ENCODE peak calls at places on chromosomes 6 and 20, in eight cellular contexts. O is AG09309, P is cardiac fibroblast, W is body of pancreas, I is mammary epithelial cell, S is SK-N-SH, C is thyroid gland, Q is WTC11. V is an unnamed sample.
A peak's percentile ranks its signal among the peaks of the same experiment; 100 is the strongest.

GRCh38 chr20:53959849-53960585 is 110.4 kb downstream of the BCAS1 start:
- DNase-seq in O (no peak), P (peak; percentile 48), W (no peak), I (no peak), S (no peak), C (no peak), Q (no peak), V (no peak)

GRCh38 chr6:140441256-140441655 is 1066.8 kb upstream of the CITED2 start:
- DNase-seq in O (no peak), P (peak; percentile 71), W (peak; percentile 43), I (peak; percentile 28), S (peak; percentile 11), C (peak; percentile 76), Q (peak; percentile 49), V (peak; percentile 49)

GRCh38 chr6:159466934-159467333 is 226.1 kb downstream of the SOD2 start:
- DNase-seq in O (no peak), P (no peak), W (no peak), I (no peak), S (no peak), C (no peak), Q (no peak), V (no peak)

GRCh38 chr20:35329435-35330139 is 37.4 kb upstream of the FAM83C start:
- DNase-seq in O (no peak), P (no peak), W (peak; percentile 17), I (peak; percentile 31), S (peak; percentile 34), C (peak; percentile 29), Q (peak; percentile 82), V (peak; percentile 37)

GRCh38 chr6:20173833-20174796 is 38.2 kb downstream of the MBOAT1 start:
- DNase-seq in O (no peak), P (no peak), W (no peak), I (peak; percentile 10), S (no peak), C (no peak), Q (no peak), V (no peak)

GRCh38 chr6:4920914-4921410 is 82.9 kb downstream of the RPP40 start:
- DNase-seq in O (no peak), P (no peak), W (no peak), I (no peak), S (no peak), C (no peak), Q (no peak), V (no peak)

GRCh38 chr6:16903470-16903869 is 142.2 kb upstream of the ATXN1 start:
- DNase-seq in O (no peak), P (peak; percentile 61), W (no peak), I (no peak), S (no peak), C (no peak), Q (no peak), V (no peak)

GRCh38 chr6:106688177-106688951 is 59.0 kb downstream of the QRSL1 start:
- DNase-seq in O (no peak), P (no peak), W (peak; percentile 45), I (no peak), S (no peak), C (no peak), Q (no peak), V (no peak)

GRCh38 chr6:141398954-141399353 is 733.8 kb upstream of the GJE1 start:
- DNase-seq in O (peak; percentile 13), P (no peak), W (no peak), I (no peak), S (no peak), C (no peak), Q (no peak), V (no peak)

GRCh38 chr6:18235524-18235923 is 28.8 kb downstream of the DEK start:
- DNase-seq in O (no peak), P (no peak), W (no peak), I (no peak), S (no peak), C (no peak), Q (no peak), V (no peak)

GRCh38 chr6:80674669-80675068 is 568.2 kb downstream of the BCKDHB start:
- DNase-seq in O (no peak), P (no peak), W (no peak), I (no peak), S (no peak), C (no peak), Q (no peak), V (no peak)

GRCh38 chr6:15915508-15916178 is 213.2 kb upstream of the MYLIP start:
- DNase-seq in O (no peak), P (no peak), W (no peak), I (no peak), S (peak; percentile 52), C (no peak), Q (no peak), V (no peak)

GRCh38 chr6:491233-491632 is 99.7 kb downstream of the IRF4 start:
- DNase-seq in O (no peak), P (no peak), W (no peak), I (no peak), S (no peak), C (no peak), Q (no peak), V (no peak)

GRCh38 chr6:90314516-90314915 is 17.9 kb upstream of the BACH2 start:
- DNase-seq in O (no peak), P (no peak), W (no peak), I (no peak), S (no peak), C (no peak), Q (no peak), V (no peak)

GRCh38 chr20:420721-421574 is 12.8 kb downstream of the RBCK1 start:
- DNase-seq in O (no peak), P (no peak), W (no peak), I (no peak), S (peak; percentile 80), C (no peak), Q (peak; percentile 74), V (no peak)

GRCh38 chr6:35397806-35398418 is 54.2 kb upstream of the FANCE start:
- DNase-seq in O (no peak), P (no peak), W (no peak), I (no peak), S (no peak), C (no peak), Q (no peak), V (no peak)

GRCh38 chr6:49416195-49416594 is 46.9 kb downstream of the MMUT start:
- DNase-seq in O (no peak), P (no peak), W (no peak), I (no peak), S (no peak), C (no peak), Q (no peak), V (no peak)

GRCh38 chr20:46220808-46221207 is 87.5 kb downstream of the CDH22 start:
- DNase-seq in O (no peak), P (no peak), W (peak; percentile 39), I (no peak), S (peak; percentile 89), C (peak; percentile 51), Q (peak; percentile 50), V (peak; percentile 22)

DNA sequence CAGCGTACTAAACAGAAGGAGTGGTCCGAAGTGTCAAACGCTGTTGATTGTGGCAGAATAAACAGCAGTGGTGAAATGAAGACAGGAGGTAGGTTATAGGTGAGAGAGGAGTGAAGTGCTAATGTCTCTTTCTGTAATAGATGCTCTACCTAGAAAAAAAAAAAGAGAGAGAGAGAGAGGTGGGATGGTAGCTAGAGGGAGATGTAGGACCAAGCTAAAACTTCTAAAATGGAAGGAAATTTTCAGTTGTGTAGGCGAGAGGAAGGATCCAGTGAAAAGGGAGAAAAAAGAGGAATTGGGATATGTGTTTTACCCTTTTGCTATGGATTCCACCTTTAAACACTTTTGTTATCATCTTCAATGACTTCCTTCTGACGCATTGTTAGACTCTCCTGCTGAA is 126.5 kb upstream of the BMP2 start:
- DNase-seq in O (no peak), P (no peak), W (no peak), I (no peak), S (no peak), C (no peak), Q (no peak), V (no peak)
- TF ChIP-seq CTCF in O (no peak), P (no peak), W (no peak), I (peak; percentile 22), S (no peak), C (no peak), Q (no peak), V (no peak)

DNA sequence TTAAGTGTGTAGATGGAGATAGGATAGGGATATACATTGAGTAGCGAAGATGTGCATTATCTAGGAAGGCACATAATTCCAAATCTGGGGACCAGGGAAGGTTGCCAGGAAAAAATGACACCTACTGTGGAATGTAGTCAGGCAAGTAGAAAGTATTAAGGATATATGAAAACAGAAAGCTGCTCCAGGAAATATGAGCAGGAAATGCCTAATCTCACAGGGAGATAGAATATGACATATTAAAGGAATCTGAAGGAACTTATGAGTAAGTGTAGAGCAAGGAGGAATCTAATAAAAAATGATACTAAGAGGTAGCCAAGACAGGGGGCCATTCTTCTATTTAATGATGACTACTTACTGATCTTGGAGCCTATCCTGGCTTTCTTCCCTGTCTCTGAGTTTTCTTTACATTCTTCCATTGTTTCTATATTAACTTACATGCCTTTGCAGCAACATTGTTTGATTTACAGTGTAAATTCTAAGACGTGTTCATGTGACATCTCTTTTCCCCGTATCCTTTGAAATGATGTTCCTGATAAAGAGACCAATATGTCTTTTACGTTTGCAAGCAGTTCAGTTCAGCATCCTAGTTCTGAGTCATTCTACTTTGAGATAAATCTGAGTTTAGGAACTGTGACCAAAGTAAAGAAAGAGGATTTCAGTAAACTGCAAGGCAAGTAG is 58.5 kb downstream of the TINAG start:
- DNase-seq in O (no peak), P (peak; percentile 45), W (no peak), I (peak; percentile 24), S (no peak), C (no peak), Q (no peak), V (no peak)
- TF ChIP-seq CTCF in O (no peak), P (no peak), W (no peak), I (no peak), S (no peak), C (no peak), Q (no peak), V (no peak)

GRCh38 chr6:10513544-10513943 is 7.6 kb upstream of the GCNT2 start:
- DNase-seq in O (no peak), P (no peak), W (peak; percentile 70), I (no peak), S (no peak), C (no peak), Q (no peak), V (no peak)

GRCh38 chr6:10520468-10520867 is 683 bp upstream of the GCNT2 start:
- DNase-seq in O (no peak), P (peak; percentile 5), W (no peak), I (no peak), S (no peak), C (no peak), Q (no peak), V (no peak)

GRCh38 chr6:10518461-10519216 is 2.5 kb upstream of the GCNT2 start:
- DNase-seq in O (no peak), P (peak; percentile 21), W (no peak), I (peak; percentile 21), S (no peak), C (no peak), Q (no peak), V (no peak)

GRCh38 chr6:10514049-10514780 is 6.9 kb upstream of the GCNT2 start:
- DNase-seq in O (no peak), P (no peak), W (no peak), I (no peak), S (no peak), C (no peak), Q (no peak), V (no peak)

GRCh38 chr6:10516953-10517352 is 4.2 kb upstream of the GCNT2 start:
- DNase-seq in O (no peak), P (no peak), W (no peak), I (no peak), S (no peak), C (no peak), Q (no peak), V (no peak)
- TF ChIP-seq CTCF in O (no peak), P (no peak), W (no peak), I (no peak), S (no peak), C (no peak), Q (no peak), V (no peak)

GRCh38 chr6:31922942-31923341 is 4.6 kb upstream of the C2 start:
- DNase-seq in O (no peak), P (no peak), W (no peak), I (no peak), S (no peak), C (peak; percentile 38), Q (peak; percentile 50), V (no peak)
- TF ChIP-seq CTCF in O (no peak), P (no peak), W (no peak), I (no peak), S (peak; percentile 23), C (no peak), Q (no peak), V (no peak)

V was measured in neural crest cell.